ENCODE peak calls at places on chromosome 1, in six cellular contexts. H is lower leg skin, U is HFF-Myc, P is brain microvascular endothelial cell, Z is adrenal gland, B is stomach. O is an unnamed sample.
A peak's percentile ranks its signal among the peaks of the same experiment; 100 is the strongest.

GRCh38 chr1:89844236-89844807 is 23.5 kb downstream of the LRRC8D start:
- DNase-seq in H (no peak), U (no peak), P (no peak), Z (no peak), B (no peak), O (peak; percentile 32)

GRCh38 chr1:40870135-40870728 is 8.1 kb upstream of the CITED4 start:
- DNase-seq in H (no peak), U (no peak), P (no peak), Z (no peak), B (no peak), O (no peak)

GRCh38 chr1:25692560-25692959 is 76.0 kb downstream of the MAN1C1 start:
- DNase-seq in H (no peak), U (no peak), P (no peak), Z (no peak), B (no peak), O (peak; percentile 24)

GRCh38 chr1:31731049-31731565 is 27.3 kb upstream of the COL16A1 start:
- DNase-seq in H (no peak), U (no peak), P (no peak), Z (no peak), B (no peak), O (no peak)

GRCh38 chr1:85734961-85735360 is 26.7 kb upstream of the ZNHIT6 start:
- DNase-seq in H (no peak), U (no peak), P (no peak), Z (no peak), B (no peak), O (no peak)

GRCh38 chr1:53590581-53591515 is 131.6 kb downstream of the DMRTB1 start:
- DNase-seq in H (no peak), U (no peak), P (no peak), Z (no peak), B (peak; percentile 17), O (no peak)

GRCh38 chr1:107298526-107298925 is 157.7 kb downstream of the NTNG1 start:
- DNase-seq in H (no peak), U (no peak), P (no peak), Z (no peak), B (no peak), O (no peak)

GRCh38 chr1:29706936-29707335 is 470.6 kb downstream of the PTPRU start:
- DNase-seq in H (no peak), U (peak; percentile 15), P (no peak), Z (peak; percentile 57), B (no peak), O (peak; percentile 46)

GRCh38 chr1:45892068-45892785 is 88.8 kb downstream of the MAST2 start:
- DNase-seq in H (no peak), U (peak; percentile 61), P (peak; percentile 91), Z (peak; percentile 71), B (no peak), O (no peak)

GRCh38 chr1:993379-993995 is 6.4 kb downstream of the HES4 start:
- DNase-seq in H (no peak), U (no peak), P (no peak), Z (no peak), B (no peak), O (no peak)

GRCh38 chr1:195733826-195734225 is 874.4 kb downstream of the KCNT2 start:
- DNase-seq in H (no peak), U (peak; percentile 38), P (peak; percentile 16), Z (no peak), B (no peak), O (peak; percentile 41)

GRCh38 chr1:207853372-207853757 is 57.6 kb downstream of the CD34 start:
- DNase-seq in H (no peak), U (no peak), P (no peak), Z (peak; percentile 51), B (no peak), O (no peak)

DNA sequence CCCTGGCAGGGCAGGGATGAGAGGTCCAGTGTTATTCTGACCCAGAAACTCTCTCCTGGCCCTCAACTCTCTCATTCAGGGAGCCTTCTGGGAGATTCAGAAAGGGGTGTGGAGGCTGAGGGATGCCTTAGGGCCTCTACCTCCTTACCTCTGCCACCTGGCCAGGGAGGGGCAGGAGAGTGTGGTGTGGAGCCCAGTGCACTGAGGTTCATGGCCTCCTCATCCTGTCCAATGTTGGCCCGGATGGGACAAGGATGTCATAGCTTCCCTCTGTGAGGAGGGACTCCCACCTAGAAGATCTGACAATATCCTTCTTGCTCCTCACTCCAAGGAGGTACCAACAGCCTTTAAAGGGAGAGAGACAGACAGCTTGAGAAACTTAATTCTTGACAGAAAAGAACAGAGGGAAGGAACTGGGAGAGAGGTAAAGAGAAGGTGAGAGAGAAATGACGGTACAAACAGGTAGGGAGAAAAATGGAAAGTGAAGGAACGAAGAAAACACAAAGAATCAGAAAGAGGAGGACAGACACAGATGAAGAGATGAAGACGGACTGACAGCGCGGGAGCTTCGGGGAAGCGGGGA is 783 bp downstream of the BEND5 start:
- DNase-seq in H (no peak), U (no peak), P (no peak), Z (no peak), B (no peak), O (no peak)
- H3K4me3 ChIP-seq in H (no peak overlapping the region), U (no peak overlapping the region), P (peak overlapping the region; percentile 56), Z (peak overlapping the region; percentile 5), B (peak overlapping the region; percentile 80), O (peak overlapping the region; percentile 29)

GRCh38 chr1:214491468-214492120 is 59.8 kb downstream of the PTPN14 start:
- DNase-seq in H (no peak), U (no peak), P (no peak), Z (no peak), B (no peak), O (peak; percentile 3)
- TF ChIP-seq CTCF in H (no peak), U (no peak), P (no peak), Z (no peak), B (no peak), O (no peak)

GRCh38 chr1:232574077-232574476 is 55.9 kb downstream of the SIPA1L2 start:
- DNase-seq in H (no peak), U (no peak), P (no peak), Z (no peak), B (no peak), O (no peak)

GRCh38 chr1:232577809-232578208 is 52.1 kb downstream of the SIPA1L2 start:
- DNase-seq in H (no peak), U (no peak), P (no peak), Z (no peak), B (no peak), O (no peak)

GRCh38 chr1:232575524-232576040 is 54.4 kb downstream of the SIPA1L2 start:
- DNase-seq in H (no peak), U (no peak), P (no peak), Z (no peak), B (no peak), O (no peak)

GRCh38 chr1:232576537-232576936 is 53.4 kb downstream of the SIPA1L2 start:
- DNase-seq in H (no peak), U (no peak), P (no peak), Z (no peak), B (no peak), O (no peak)

GRCh38 chr1:232574867-232575523 is 54.9 kb downstream of the SIPA1L2 start:
- DNase-seq in H (no peak), U (no peak), P (no peak), Z (no peak), B (no peak), O (no peak)
- H3K4me3 ChIP-seq in H (no peak overlapping the region), U (no peak overlapping the region), P (no peak overlapping the region), Z (no peak overlapping the region), B (no peak overlapping the region), O (no peak overlapping the region)

GRCh38 chr1:183922197-183922596 is 115.3 kb downstream of the COLGALT2 start:
- DNase-seq in H (no peak), U (no peak), P (no peak), Z (no peak), B (no peak), O (no peak)
- TF ChIP-seq CTCF in H (no peak), U (no peak), P (peak; percentile 33), Z (no peak), B (no peak), O (peak; percentile 9)

O was measured in GM12865.